ENCODE peak calls at places on chromosomes 12 and 14, in four cellular contexts. D is heart left ventricle, G is A549, Z is right lobe of liver. B is an unnamed sample. For H3K4me1, the result is how much of the 10 kb centered on the place peaks cover.

GRCh38 chr12:106840217-106840616 is 65.7 kb downstream of the RIC8B start:
- DNase-seq in D (no peak), G (peak), Z (no peak), B (no peak)

GRCh38 chr14:23217032-23217431 is 20.7 kb upstream of the RNF212B start:
- DNase-seq in D (no peak), G (no peak), Z (no peak), B (no peak)

GRCh38 chr12:81596558-81596957 is 162.6 kb downstream of the PPFIA2 start:
- DNase-seq in D (no peak), G (no peak), Z (no peak), B (no peak)

GRCh38 chr12:21697829-21698630 is 40.4 kb upstream of the LDHB start:
- DNase-seq in D (no peak), G (no peak), Z (no peak), B (no peak)

GRCh38 chr14:67618617-67619063 is 1.1 kb upstream of the ARG2 start:
- DNase-seq in D (no peak), G (peak), Z (no peak), B (peak)

GRCh38 chr12:48019639-48020265 is 15.5 kb upstream of the COL2A1 start:
- DNase-seq in D (no peak), G (no peak), Z (no peak), B (no peak)

GRCh38 chr12:111066744-111067437 is 146.5 kb upstream of the MYL2 start:
- DNase-seq in D (no peak), G (peak), Z (no peak), B (no peak)

GRCh38 chr12:46370792-46371717 is 1.5 kb downstream of the SLC38A2 start:
- DNase-seq in D (peak), G (peak), Z (peak), B (peak)

GRCh38 chr12:46214668-46215429 is 54.0 kb downstream of the SLC38A1 start:
- DNase-seq in D (no peak), G (no peak), Z (peak), B (no peak)

GRCh38 chr14:68543516-68543915 is 249.4 kb downstream of the ZFP36L1 start:
- DNase-seq in D (no peak), G (no peak), Z (no peak), B (no peak)

GRCh38 chr14:69543341-69544249 is 31.1 kb downstream of the CCDC177 start:
- DNase-seq in D (no peak), G (peak), Z (no peak), B (no peak)

GRCh38 chr14:102320033-102320660 is 601 bp downstream of the ZNF839 start:
- DNase-seq in D (peak), G (peak), Z (no peak), B (peak)

GRCh38 chr12:66662729-66663128 is 16.1 kb downstream of the GRIP1 start:
- DNase-seq in D (no peak), G (no peak), Z (no peak), B (no peak)

GRCh38 chr12:9597365-9597764 is 10.4 kb downstream of the KLRB1 start:
- DNase-seq in D (no peak), G (no peak), Z (no peak), B (no peak)

GRCh38 chr12:114238808-114239207 is 167.1 kb downstream of the TBX5 start:
- DNase-seq in D (no peak), G (no peak), Z (no peak), B (no peak)

GRCh38 chr12:25972783-25973182 is 14.3 kb downstream of the RASSF8 start:
- DNase-seq in D (no peak), G (no peak), Z (no peak), B (no peak)

GRCh38 chr12:12724421-12725085 is 7.4 kb downstream of the CDKN1B start:
- DNase-seq in D (peak), G (peak), Z (no peak), B (no peak)

GRCh38 chr14:32724864-32725550 is 213.7 kb upstream of the NPAS3 start:
- DNase-seq in D (no peak), G (no peak), Z (no peak), B (no peak)

GRCh38 chr12:64544796-64545382 is 65.4 kb upstream of the RASSF3 start:
- DNase-seq in D (no peak), G (no peak), Z (no peak), B (no peak)

GRCh38 chr14:31842905-31843304 is 234.2 kb upstream of the ARHGAP5 start:
- DNase-seq in D (no peak), G (no peak), Z (no peak), B (no peak)

GRCh38 chr12:111393700-111394275 is 11.9 kb upstream of the SH2B3 start:
- DNase-seq in D (peak), G (no peak), Z (no peak), B (no peak)

GRCh38 chr12:79233341-79233761 is 368.8 kb downstream of the SYT1 start:
- DNase-seq in D (no peak), G (no peak), Z (no peak), B (no peak)

GRCh38 chr12:89655851-89656250 is 52.8 kb downstream of the ATP2B1 start:
- DNase-seq in D (no peak), G (no peak), Z (no peak), B (no peak)

GRCh38 chr12:79373896-79374499 is 316.8 kb downstream of the PAWR start:
- DNase-seq in D (no peak), G (peak), Z (no peak), B (no peak)

GRCh38 chr14:94681300-94682060 is 69.3 kb downstream of the SERPINA3 start:
- DNase-seq in D (no peak), G (peak), Z (peak), B (peak)

GRCh38 chr12:91685917-91686316 is 459.7 kb downstream of the BTG1 start:
- DNase-seq in D (no peak), G (peak), Z (no peak), B (no peak)

GRCh38 chr12:104464899-104465298 is 8.2 kb downstream of the CHST11 start:
- DNase-seq in D (no peak), G (no peak), Z (no peak), B (no peak)
- H3K4me1 ChIP-seq in D (under half), G (under half), Z (under half), B (under half)

DNA sequence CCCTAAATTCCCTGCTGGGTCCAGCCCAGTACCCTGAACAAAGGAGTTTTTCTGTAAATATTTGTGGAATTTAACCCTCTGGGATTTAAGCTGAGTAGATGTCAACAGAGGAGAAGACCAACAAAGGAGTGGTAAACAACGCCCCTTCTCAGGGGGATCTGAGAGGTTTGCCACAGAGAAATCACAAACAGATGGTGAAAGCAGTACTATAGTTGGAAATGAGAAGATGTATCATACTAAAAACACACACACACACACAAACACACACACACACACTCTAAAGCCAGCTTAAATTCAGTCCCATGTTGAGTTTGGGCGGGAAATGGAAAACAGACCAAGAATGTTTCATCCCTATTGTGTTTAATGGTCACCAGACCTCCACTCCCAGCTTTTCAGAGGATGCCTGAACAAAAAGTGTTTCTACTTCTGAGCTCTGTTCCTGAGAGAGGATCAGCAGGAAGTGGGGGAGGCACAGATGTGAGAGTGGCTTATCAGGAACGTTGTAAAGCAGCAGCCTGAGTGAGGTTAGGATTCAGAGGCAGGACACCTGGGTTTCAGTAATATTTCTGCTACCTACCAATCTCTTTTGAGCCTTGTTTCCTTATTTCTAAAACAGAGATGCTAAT is 3.2 kb downstream of the BIN2 start:
- DNase-seq in D (no peak), G (no peak), Z (no peak), B (no peak)
- TF ChIP-seq POLR2A in D (no peak), G (no peak), Z (no peak), B (no peak)

DNA sequence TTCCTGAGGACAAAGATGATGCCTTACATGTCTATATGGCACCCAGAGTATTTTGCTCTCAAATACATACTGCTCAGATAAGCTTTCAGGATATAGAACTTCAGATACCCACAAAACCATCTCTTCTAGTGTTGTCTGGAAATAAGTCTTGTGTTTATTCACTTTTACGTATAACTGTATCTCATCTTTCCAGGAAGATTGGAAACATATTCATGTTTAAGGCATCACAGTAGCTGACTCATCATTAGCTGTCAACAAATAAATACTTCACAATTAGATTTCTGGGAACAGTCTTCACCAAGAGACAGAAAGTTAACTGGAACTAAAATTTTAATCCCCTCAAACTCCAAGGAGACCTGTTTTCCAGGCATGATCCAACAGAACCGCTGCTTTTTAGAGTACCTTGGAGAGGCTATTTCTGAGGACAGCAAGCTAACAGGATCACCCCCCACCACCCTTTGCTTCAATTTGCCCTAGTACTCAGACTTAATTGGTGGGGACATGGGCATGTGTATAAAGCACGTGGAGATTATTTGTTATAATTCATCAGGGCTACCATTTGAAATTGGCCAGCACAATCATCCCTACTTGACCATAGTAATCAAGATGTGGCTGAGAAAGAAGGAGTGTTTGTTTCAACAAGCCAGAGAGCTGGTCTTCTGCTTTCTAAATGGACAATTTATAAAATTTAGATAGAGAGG is 129.3 kb upstream of the HIF1A start:
- DNase-seq in D (no peak), G (no peak), Z (no peak), B (no peak)
- H3K4me1 ChIP-seq in D (under half), G (half or more), Z (under half), B (under half)

DNA sequence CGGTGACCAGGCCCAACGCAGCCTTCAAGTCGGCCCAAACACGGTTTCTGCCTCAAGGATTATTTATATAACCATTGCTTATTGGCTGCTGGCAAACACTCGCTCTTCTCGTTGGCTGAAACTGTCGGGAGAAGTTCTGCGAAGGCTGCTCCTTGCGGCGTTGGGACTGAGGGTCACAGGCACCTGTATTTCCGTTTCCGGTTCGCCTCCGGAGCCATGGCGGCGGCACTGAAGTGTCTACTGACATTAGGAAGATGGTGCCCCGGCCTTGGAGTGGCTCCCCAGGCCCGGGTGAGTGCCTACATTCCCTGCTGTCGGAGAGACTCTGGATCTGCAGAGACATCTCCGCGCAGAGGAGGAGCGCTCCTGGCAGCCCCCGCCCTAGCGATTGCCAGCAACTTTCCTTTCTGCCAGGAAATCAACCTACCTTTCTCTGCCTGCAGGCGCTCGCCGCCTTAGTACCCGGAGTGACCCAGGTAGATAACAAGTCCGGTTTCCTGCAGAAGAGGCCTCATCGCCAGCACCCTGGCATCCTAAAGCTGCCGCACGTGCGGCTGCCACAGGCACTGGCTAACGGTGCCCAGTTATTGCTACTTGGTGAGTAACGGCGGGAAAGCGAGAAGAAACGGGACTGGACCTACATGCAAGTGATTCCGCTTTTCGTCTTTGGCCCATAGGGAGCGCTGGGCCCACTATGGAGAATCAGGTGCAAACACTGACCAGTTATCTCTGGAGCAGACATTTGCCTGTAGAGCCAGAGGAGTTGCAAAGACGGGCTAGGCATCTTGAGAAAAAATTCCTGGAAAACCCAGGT is at the start of gene METTL17:
- DNase-seq in D (peak), G (peak), Z (peak), B (peak)
- TF ChIP-seq POLR2A in D (no peak), G (peak), Z (peak), B (peak)

DNA sequence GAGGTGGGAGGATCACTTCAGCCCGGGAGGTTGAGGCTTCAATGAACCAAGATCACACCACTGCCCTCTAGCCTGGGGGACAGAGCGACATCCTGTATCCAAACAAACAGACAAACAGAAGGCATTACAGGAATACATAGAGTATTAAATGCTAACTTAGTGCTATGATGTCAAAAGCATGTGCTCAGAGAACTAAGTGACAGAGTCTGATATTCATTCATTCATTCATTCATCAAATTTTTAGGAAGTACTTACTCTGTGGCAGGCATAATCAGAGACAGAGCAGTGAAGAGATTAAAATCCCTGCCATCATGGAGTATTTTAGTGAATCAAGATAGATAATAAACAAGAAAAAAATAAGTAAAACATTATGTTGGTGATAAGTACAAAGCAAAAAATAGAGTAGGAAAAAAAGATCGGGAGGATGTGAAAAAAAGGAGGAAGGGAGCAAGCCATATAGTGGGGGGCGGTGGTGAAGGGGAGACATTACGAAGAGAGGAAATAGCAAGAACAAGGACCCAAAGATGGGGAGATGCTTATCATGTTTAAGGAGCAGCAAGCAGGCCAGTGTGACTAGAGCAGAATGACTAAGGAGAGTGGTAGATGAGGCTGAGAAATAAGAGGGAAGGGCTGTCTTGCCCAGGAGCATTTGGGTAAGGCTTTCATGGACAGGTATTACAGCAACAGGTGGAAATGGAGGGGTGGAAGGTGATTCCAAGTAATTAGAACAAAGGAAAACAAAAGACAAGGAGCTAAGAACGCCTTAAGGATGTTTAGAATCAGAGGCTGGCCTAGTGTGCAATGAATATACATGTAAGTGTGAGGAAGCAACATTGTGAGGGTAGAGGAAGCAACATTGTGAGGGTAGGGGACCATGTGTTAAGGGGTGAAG is 2.8 kb downstream of the MAP4K5 start:
- DNase-seq in D (no peak), G (no peak), Z (no peak), B (no peak)
- H3K4me1 ChIP-seq in D (under half), G (under half), Z (under half), B (under half)

GRCh38 chr12:109116611-109116949 is 193 bp downstream of the ACACB start:
- DNase-seq in D (no peak), G (no peak), Z (no peak), B (no peak)

GRCh38 chr12:109114644-109115043 is 1.7 kb upstream of the ACACB start:
- DNase-seq in D (no peak), G (no peak), Z (no peak), B (no peak)

GRCh38 chr12:109115404-109115757 is 1.0 kb upstream of the ACACB start:
- DNase-seq in D (no peak), G (no peak), Z (no peak), B (no peak)

GRCh38 chr12:109113661-109114321 is 2.6 kb upstream of the ACACB start:
- DNase-seq in D (no peak), G (no peak), Z (no peak), B (no peak)

GRCh38 chr12:109115758-109116610 is at the start of gene ACACB:
- DNase-seq in D (peak), G (no peak), Z (peak), B (peak)
- TF ChIP-seq POLR2A in D (no peak), G (no peak), Z (peak), B (no peak)

GRCh38 chr14:64707661-64708060 is 3.4 kb downstream of the PLEKHG3 start:
- DNase-seq in D (no peak), G (peak), Z (no peak), B (no peak)
- H3K4me1 ChIP-seq in D (under half), G (half or more), Z (under half), B (under half)

DNA sequence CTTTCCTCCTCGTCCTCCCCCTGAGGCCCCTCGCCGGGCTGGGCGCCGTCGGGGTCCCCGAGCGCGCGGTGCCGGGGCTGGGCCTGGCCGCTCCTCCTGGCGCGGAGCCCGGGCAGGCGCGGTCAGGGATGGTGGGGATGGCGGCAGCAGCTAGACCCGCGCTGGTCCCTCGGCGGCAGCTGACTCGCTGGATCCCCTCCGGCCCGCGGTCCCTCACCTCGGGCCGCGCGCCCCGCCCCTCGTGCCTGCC is at the start of gene SLC25A29:
- DNase-seq in D (no peak), G (no peak), Z (no peak), B (no peak)
- TF ChIP-seq POLR2A in D (peak), G (no peak), Z (peak), B (peak)

GRCh38 chr14:104150201-104151027 is 12.0 kb downstream of the KIF26A start:
- DNase-seq in D (peak), G (no peak), Z (no peak), B (no peak)

GRCh38 chr14:104152246-104152575 is 13.8 kb downstream of the KIF26A start:
- DNase-seq in D (no peak), G (no peak), Z (no peak), B (no peak)

GRCh38 chr14:104149617-104150141 is 11.3 kb downstream of the KIF26A start:
- DNase-seq in D (peak), G (no peak), Z (no peak), B (no peak)

GRCh38 chr14:104151546-104152245 is 13.3 kb downstream of the KIF26A start:
- DNase-seq in D (no peak), G (no peak), Z (no peak), B (no peak)

GRCh38 chr14:104151028-104151385 is 12.6 kb downstream of the KIF26A start:
- DNase-seq in D (no peak), G (no peak), Z (no peak), B (no peak)
- H3K4me1 ChIP-seq in D (under half), G (under half), Z (under half), B (under half)

B was measured in prostate gland.